ENCODE peak calls at places on chromosomes 7 and 10, in four cellular contexts. C, W, O and G are unnamed samples.

GRCh38 chr10:31999261-31999660 is 57.0 kb downstream of the KIF5B start:
- DNase-seq in W (no peak), C (no peak), O (no peak), G (no peak)

GRCh38 chr10:88546462-88546861 is 36.7 kb downstream of the RNLS start:
- DNase-seq in O (no peak), C (no peak), W (no peak), G (no peak)

GRCh38 chr10:120039066-120039465 is 146.5 kb downstream of the SEC23IP start:
- DNase-seq in W (no peak), C (no peak), O (no peak), G (no peak)

GRCh38 chr7:129343099-129343700 is 91.0 kb upstream of the STRIP2 start:
- DNase-seq in O (peak), C (no peak), W (no peak), G (peak)

GRCh38 chr7:131040467-131040932 is 287.2 kb upstream of the MKLN1 start:
- DNase-seq in C (peak), O (peak), W (no peak), G (no peak)

GRCh38 chr10:34156781-34157425 is 658.2 kb downstream of the PARD3 start:
- DNase-seq in C (no peak), W (no peak), O (no peak), G (no peak)

GRCh38 chr7:158811461-158811860 is 17.8 kb downstream of the ESYT2 start:
- DNase-seq in O (peak), C (no peak), W (peak), G (no peak)

GRCh38 chr10:126674741-126675515 is 4.4 kb upstream of the C10orf90 start:
- DNase-seq in C (no peak), O (no peak), W (no peak), G (no peak)

GRCh38 chr10:17425584-17426262 is 28.7 kb downstream of the ST8SIA6 start:
- DNase-seq in O (no peak), C (no peak), W (no peak), G (no peak)

GRCh38 chr7:97733276-97734206 is 1.7 kb downstream of the TAC1 start:
- DNase-seq in W (no peak), C (no peak), O (no peak), G (peak)

GRCh38 chr7:92626281-92626846 is 36.2 kb upstream of the FAM133B start:
- DNase-seq in O (no peak), C (no peak), W (no peak), G (no peak)

GRCh38 chr7:95899919-95900513 is 127.7 kb downstream of the DYNC1I1 start:
- DNase-seq in W (no peak), O (no peak), C (no peak), G (peak)

GRCh38 chr7:103626776-103627175 is 180.8 kb upstream of the SLC26A5 start:
- DNase-seq in C (no peak), O (no peak), W (no peak), G (no peak)

GRCh38 chr10:110568055-110568735 is 700 bp downstream of the SMC3 start:
- DNase-seq in W (no peak), C (no peak), O (peak), G (no peak)

GRCh38 chr7:143008007-143008901 is 18.7 kb downstream of the OR9A2 start:
- DNase-seq in O (peak), C (no peak), W (peak), G (no peak)

GRCh38 chr7:31114593-31115343 is 62.7 kb downstream of the ADCYAP1R1 start:
- DNase-seq in W (no peak), O (no peak), C (no peak), G (no peak)

GRCh38 chr7:140013676-140014075 is 49.1 kb downstream of the PARP12 start:
- DNase-seq in W (peak), O (no peak), C (no peak), G (no peak)

GRCh38 chr7:41385996-41386395 is 316.9 kb downstream of the INHBA start:
- DNase-seq in C (no peak), O (no peak), W (no peak), G (no peak)

GRCh38 chr7:114979388-114979787 is 57.5 kb downstream of the MDFIC start:
- DNase-seq in W (no peak), C (no peak), O (no peak), G (no peak)

GRCh38 chr7:98394377-98394836 is 6.5 kb downstream of the BAIAP2L1 start:
- DNase-seq in O (no peak), W (no peak), C (no peak), G (no peak)

GRCh38 chr7:130825819-130826218 is 91.8 kb upstream of the KLF14 start:
- DNase-seq in C (no peak), W (no peak), O (no peak), G (no peak)